ENCODE peak calls at places on chromosome 13, in six cellular contexts. One of them, this sample, is unnamed.

GRCh38 chr13:27822258-27822872 is 30.1 kb downstream of the GSX1 start:
- DNase-seq in activated CD8-positive, alpha-beta memory T cell treated with anti-CD3 and anti-CD28 coated beads, Interleukin-2, amount 50 U/mL, for 48 hours: no peak
- DNase-seq in CD4-positive, alpha-beta memory T cell: no peak
- DNase-seq in ELR: no peak
- DNase-seq in tibial nerve: no peak
- DNase-seq in AG10803: no peak
- DNase-seq in this sample: no peak

GRCh38 chr13:49497272-49497671 is 1.5 kb downstream of the PHF11 start:
- DNase-seq in activated CD8-positive, alpha-beta memory T cell treated with anti-CD3 and anti-CD28 coated beads, Interleukin-2, amount 50 U/mL, for 48 hours: peak; percentile 61
- DNase-seq in CD4-positive, alpha-beta memory T cell: no peak
- DNase-seq in ELR: no peak
- DNase-seq in tibial nerve: no peak
- DNase-seq in AG10803: no peak
- DNase-seq in this sample: no peak

GRCh38 chr13:62294210-62294609 is 878.6 kb upstream of the PCDH20 start:
- DNase-seq in activated CD8-positive, alpha-beta memory T cell treated with anti-CD3 and anti-CD28 coated beads, Interleukin-2, amount 50 U/mL, for 48 hours: no peak
- DNase-seq in CD4-positive, alpha-beta memory T cell: no peak
- DNase-seq in ELR: peak; percentile 77
- DNase-seq in tibial nerve: no peak
- DNase-seq in AG10803: no peak
- DNase-seq in this sample: no peak

GRCh38 chr13:45705936-45706335 is 3.8 kb downstream of the CBY2 start:
- DNase-seq in activated CD8-positive, alpha-beta memory T cell treated with anti-CD3 and anti-CD28 coated beads, Interleukin-2, amount 50 U/mL, for 48 hours: no peak
- DNase-seq in CD4-positive, alpha-beta memory T cell: no peak
- DNase-seq in ELR: no peak
- DNase-seq in tibial nerve: no peak
- DNase-seq in AG10803: no peak
- DNase-seq in this sample: no peak

GRCh38 chr13:91313103-91313502 is 34.4 kb upstream of the MIR17HG start:
- DNase-seq in activated CD8-positive, alpha-beta memory T cell treated with anti-CD3 and anti-CD28 coated beads, Interleukin-2, amount 50 U/mL, for 48 hours: no peak
- DNase-seq in CD4-positive, alpha-beta memory T cell: peak; percentile 41
- DNase-seq in ELR: peak; percentile 51
- DNase-seq in tibial nerve: no peak
- DNase-seq in AG10803: peak; percentile 26
- DNase-seq in this sample: no peak

GRCh38 chr13:103130681-103131210 is 64.5 kb upstream of the SLC10A2 start:
- DNase-seq in activated CD8-positive, alpha-beta memory T cell treated with anti-CD3 and anti-CD28 coated beads, Interleukin-2, amount 50 U/mL, for 48 hours: no peak
- DNase-seq in CD4-positive, alpha-beta memory T cell: no peak
- DNase-seq in ELR: no peak
- DNase-seq in tibial nerve: no peak
- DNase-seq in AG10803: no peak
- DNase-seq in this sample: no peak

GRCh38 chr13:75357576-75358295 is 124.2 kb downstream of the TBC1D4 start:
- DNase-seq in activated CD8-positive, alpha-beta memory T cell treated with anti-CD3 and anti-CD28 coated beads, Interleukin-2, amount 50 U/mL, for 48 hours: no peak
- DNase-seq in CD4-positive, alpha-beta memory T cell: peak; percentile 62
- DNase-seq in ELR: peak; percentile 81
- DNase-seq in tibial nerve: no peak
- DNase-seq in AG10803: peak; percentile 50
- DNase-seq in this sample: no peak

GRCh38 chr13:21047591-21048282 is 13.6 kb downstream of the LATS2 start:
- DNase-seq in activated CD8-positive, alpha-beta memory T cell treated with anti-CD3 and anti-CD28 coated beads, Interleukin-2, amount 50 U/mL, for 48 hours: no peak
- DNase-seq in CD4-positive, alpha-beta memory T cell: no peak
- DNase-seq in ELR: no peak
- DNase-seq in tibial nerve: no peak
- DNase-seq in AG10803: peak; percentile 41
- DNase-seq in this sample: no peak

GRCh38 chr13:44575035-44575434 is 1.1 kb downstream of the TSC22D1 start:
- DNase-seq in activated CD8-positive, alpha-beta memory T cell treated with anti-CD3 and anti-CD28 coated beads, Interleukin-2, amount 50 U/mL, for 48 hours: no peak
- DNase-seq in CD4-positive, alpha-beta memory T cell: no peak
- DNase-seq in ELR: no peak
- DNase-seq in tibial nerve: no peak
- DNase-seq in AG10803: no peak
- DNase-seq in this sample: no peak

GRCh38 chr13:94346261-94347019 is 133.0 kb downstream of the DCT start:
- DNase-seq in activated CD8-positive, alpha-beta memory T cell treated with anti-CD3 and anti-CD28 coated beads, Interleukin-2, amount 50 U/mL, for 48 hours: no peak
- DNase-seq in CD4-positive, alpha-beta memory T cell: no peak
- DNase-seq in ELR: no peak
- DNase-seq in tibial nerve: no peak
- DNase-seq in AG10803: no peak
- DNase-seq in this sample: no peak

GRCh38 chr13:95779522-95779921 is 102.6 kb downstream of the DNAJC3 start:
- DNase-seq in activated CD8-positive, alpha-beta memory T cell treated with anti-CD3 and anti-CD28 coated beads, Interleukin-2, amount 50 U/mL, for 48 hours: no peak
- DNase-seq in CD4-positive, alpha-beta memory T cell: no peak
- DNase-seq in ELR: no peak
- DNase-seq in tibial nerve: no peak
- DNase-seq in AG10803: no peak
- DNase-seq in this sample: no peak

GRCh38 chr13:49213997-49214916 is 5.9 kb upstream of the MLNR start:
- DNase-seq in activated CD8-positive, alpha-beta memory T cell treated with anti-CD3 and anti-CD28 coated beads, Interleukin-2, amount 50 U/mL, for 48 hours: no peak
- DNase-seq in CD4-positive, alpha-beta memory T cell: no peak
- DNase-seq in ELR: no peak
- DNase-seq in tibial nerve: no peak
- DNase-seq in AG10803: no peak
- DNase-seq in this sample: no peak

GRCh38 chr13:41549491-41549890 is 92.1 kb downstream of the RGCC start:
- DNase-seq in activated CD8-positive, alpha-beta memory T cell treated with anti-CD3 and anti-CD28 coated beads, Interleukin-2, amount 50 U/mL, for 48 hours: no peak
- DNase-seq in CD4-positive, alpha-beta memory T cell: no peak
- DNase-seq in ELR: no peak
- DNase-seq in tibial nerve: no peak
- DNase-seq in AG10803: no peak
- DNase-seq in this sample: no peak

GRCh38 chr13:60642552-60642951 is 245.5 kb downstream of the TDRD3 start:
- DNase-seq in activated CD8-positive, alpha-beta memory T cell treated with anti-CD3 and anti-CD28 coated beads, Interleukin-2, amount 50 U/mL, for 48 hours: no peak
- DNase-seq in CD4-positive, alpha-beta memory T cell: no peak
- DNase-seq in ELR: no peak
- DNase-seq in tibial nerve: no peak
- DNase-seq in AG10803: peak; percentile 1
- DNase-seq in this sample: no peak

GRCh38 chr13:27976362-27977177 is 7.5 kb upstream of the CDX2 start:
- DNase-seq in activated CD8-positive, alpha-beta memory T cell treated with anti-CD3 and anti-CD28 coated beads, Interleukin-2, amount 50 U/mL, for 48 hours: peak; percentile 49
- DNase-seq in CD4-positive, alpha-beta memory T cell: no peak
- DNase-seq in ELR: no peak
- DNase-seq in tibial nerve: no peak
- DNase-seq in AG10803: no peak
- DNase-seq in this sample: no peak